ENCODE peak calls at places on chromosomes 12 and 14, in nine cellular contexts. D is ovary, I is B cell, V is testis, M is dorsolateral prefrontal cortex, L is GM13977, U is H9, K is A549, W is choroid plexus epithelial cell. Y is an unnamed sample.
A peak's percentile ranks its signal among the peaks of the same experiment; 100 is the strongest.

GRCh38 chr12:111529424-111530368 is 69.4 kb downstream of the ATXN2 start:
- DNase-seq in M (peak; percentile 40), W (peak; percentile 78), L (peak; percentile 81), D (peak; percentile 47), I (peak; percentile 77), K (peak; percentile 74), U (peak; percentile 79), V (no peak), Y (peak; percentile 17)

GRCh38 chr12:75672212-75672611 is 160.8 kb upstream of the KRR1 start:
- DNase-seq in D (no peak), I (no peak), V (no peak), L (no peak), K (no peak), W (no peak), M (no peak), U (no peak), Y (no peak)

GRCh38 chr12:32877670-32878459 is 18.7 kb downstream of the PKP2 start:
- DNase-seq in K (no peak), U (no peak), V (peak; percentile 44), M (no peak), I (no peak), D (no peak), L (no peak), W (peak; percentile 44), Y (no peak)

GRCh38 chr12:87127272-87127671 is 871.1 kb upstream of the MGAT4C start:
- DNase-seq in K (no peak), M (no peak), W (peak; percentile 73), I (no peak), U (no peak), L (no peak), V (no peak), D (no peak), Y (no peak)

GRCh38 chr12:62606654-62607053 is 140.0 kb downstream of the MON2 start:
- DNase-seq in V (no peak), M (no peak), I (no peak), K (peak; percentile 54), W (no peak), D (no peak), U (no peak), L (no peak), Y (no peak)

GRCh38 chr14:52834440-52834842 is 43.0 kb upstream of the GNPNAT1 start:
- DNase-seq in W (peak; percentile 95), K (peak; percentile 68), U (no peak), V (no peak), L (no peak), I (no peak), D (no peak), M (no peak), Y (no peak)

GRCh38 chr14:37594916-37595808 is at the start of the genes FOXA1 and TTC6:
- DNase-seq in W (no peak), I (no peak), V (peak; percentile 30), D (no peak), M (no peak), L (peak; percentile 65), U (peak; percentile 81), K (peak; percentile 83), Y (peak; percentile 78)

GRCh38 chr14:32078030-32078793 is 1.1 kb downstream of the ARHGAP5 start:
- DNase-seq in I (peak; percentile 53), D (peak; percentile 33), L (peak; percentile 22), K (peak; percentile 49), V (peak; percentile 71), M (no peak), W (peak; percentile 61), U (no peak), Y (no peak)

GRCh38 chr12:108752387-108752786 is 21.1 kb upstream of the CORO1C start:
- DNase-seq in W (no peak), I (no peak), L (no peak), M (no peak), V (no peak), K (no peak), D (no peak), U (peak; percentile 10), Y (no peak)

GRCh38 chr12:112182499-112182898 is 57.1 kb downstream of the TRAFD1 start:
- DNase-seq in I (no peak), W (peak; percentile 38), M (peak; percentile 90), U (no peak), L (peak; percentile 58), K (no peak), D (no peak), V (peak; percentile 55), Y (no peak)

GRCh38 chr14:101086926-101087325 is 183.4 kb upstream of the RTL1 start:
- DNase-seq in M (no peak), D (no peak), K (no peak), L (no peak), U (no peak), I (no peak), W (no peak), V (no peak), Y (no peak)

GRCh38 chr12:109949089-109949488 is 47.1 kb downstream of the GIT2 start:
- DNase-seq in D (no peak), W (peak; percentile 77), K (no peak), U (no peak), M (no peak), L (no peak), V (peak; percentile 26), I (no peak), Y (no peak)

GRCh38 chr12:66548338-66549049 is 130.4 kb downstream of the GRIP1 start:
- DNase-seq in I (peak; percentile 9), K (no peak), V (no peak), U (no peak), W (peak; percentile 34), L (no peak), M (no peak), D (no peak), Y (no peak)
- TF ChIP-seq CTCF in I (peak; percentile 40), K (no peak), V (no peak), U (peak; percentile 63), W (peak; percentile 43), L (peak; percentile 38), M (no peak), D (no peak), Y (peak; percentile 35)

DNA sequence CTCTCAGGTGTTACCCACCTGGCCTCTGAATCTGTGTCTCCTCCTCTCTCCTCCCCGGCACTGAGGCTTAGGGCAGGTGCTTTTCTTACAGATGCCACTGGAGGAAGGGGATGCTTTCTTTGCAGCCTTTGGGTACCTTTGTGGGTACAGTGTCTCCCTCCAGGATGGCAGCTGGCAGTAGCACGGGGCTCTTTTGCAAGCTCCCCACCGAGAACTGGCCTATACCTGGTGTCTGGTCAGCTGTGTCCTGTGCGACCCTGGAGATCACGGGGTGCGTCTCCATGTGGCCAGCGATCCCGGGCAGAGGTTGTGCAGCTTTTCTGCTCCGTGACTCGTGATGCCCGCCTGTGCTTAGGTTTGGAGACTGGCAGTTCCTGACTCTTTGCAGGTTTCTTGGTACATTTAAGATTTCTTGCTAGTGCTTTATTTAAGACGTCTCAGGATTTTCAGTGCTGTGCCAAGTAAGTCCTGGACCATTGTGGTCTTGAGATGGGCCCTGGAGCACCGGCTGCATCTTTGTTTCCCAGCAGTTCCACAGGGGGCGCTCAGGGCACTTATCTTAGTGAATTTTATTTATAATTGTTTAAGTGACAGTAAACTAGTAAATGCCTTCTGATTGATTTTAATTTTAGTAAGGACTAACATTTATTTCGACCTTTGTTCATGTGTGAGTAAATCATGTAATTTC is 68.9 kb downstream of the DDX51 start:
- DNase-seq in W (peak; percentile 20), L (no peak), U (no peak), V (peak; percentile 14), K (no peak), M (no peak), I (no peak), D (no peak), Y (no peak)
- TF ChIP-seq CTCF in W (peak; percentile 52), L (peak; percentile 19), U (peak; percentile 71), V (no peak), K (peak; percentile 44), M (no peak), I (peak; percentile 15), D (no peak), Y (peak; percentile 36)

DNA sequence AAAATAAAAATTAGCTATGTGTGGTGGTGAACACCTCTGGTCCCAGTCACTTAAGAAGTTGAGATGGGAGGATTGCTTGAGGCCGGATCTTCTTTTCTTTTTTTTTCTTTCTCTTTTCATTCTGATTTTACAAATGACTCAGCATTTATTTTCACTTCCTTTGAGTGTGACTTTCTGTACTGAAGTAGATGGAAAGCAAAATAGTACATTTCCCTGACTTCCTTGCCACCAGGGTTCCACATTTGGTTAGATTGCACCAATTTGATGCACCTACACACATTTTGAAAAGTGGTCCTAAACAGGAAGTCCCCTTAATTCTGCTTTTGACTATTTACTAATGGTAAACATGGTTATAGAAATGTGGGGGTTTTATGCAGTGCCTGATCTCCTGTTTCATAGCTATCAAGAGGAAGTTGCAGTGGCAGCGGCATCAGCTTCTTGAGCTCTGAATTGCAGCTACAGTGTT is 13.0 kb upstream of the LEMD3 start:
- DNase-seq in I (peak; percentile 30), V (no peak), L (peak; percentile 43), K (no peak), W (peak; percentile 22), D (no peak), U (no peak), M (no peak), Y (no peak)
- TF ChIP-seq CTCF in I (no peak), V (no peak), L (no peak), K (no peak), W (no peak), D (no peak), U (no peak), M (no peak), Y (no peak)

GRCh38 chr14:30266290-30266689 is 292.7 kb upstream of the G2E3 start:
- DNase-seq in V (no peak), U (no peak), L (no peak), D (no peak), W (no peak), M (no peak), I (no peak), K (no peak), Y (no peak)

GRCh38 chr14:30273564-30273880 is 285.4 kb upstream of the G2E3 start:
- DNase-seq in M (no peak), W (no peak), D (no peak), K (no peak), L (no peak), V (peak; percentile 77), I (no peak), U (no peak), Y (no peak)

GRCh38 chr14:30272848-30273563 is 286.0 kb upstream of the G2E3 start:
- DNase-seq in M (peak; percentile 33), K (no peak), I (no peak), W (no peak), V (peak; percentile 33), L (no peak), D (no peak), U (no peak), Y (no peak)

GRCh38 chr14:30267141-30267540 is 291.8 kb upstream of the G2E3 start:
- DNase-seq in D (no peak), K (no peak), V (no peak), I (no peak), W (peak; percentile 41), L (no peak), U (no peak), M (no peak), Y (no peak)

GRCh38 chr14:30270200-30271161 is 288.5 kb upstream of the G2E3 start:
- DNase-seq in V (peak; percentile 94), L (peak; percentile 29), K (peak; percentile 78), M (peak; percentile 82), U (peak; percentile 94), W (peak; percentile 92), D (peak; percentile 58), I (peak; percentile 41), Y (peak; percentile 76)
- TF ChIP-seq CTCF in V (peak; percentile 81), L (peak; percentile 90), K (peak; percentile 68), M (peak; percentile 80), U (peak; percentile 97), W (peak; percentile 98), D (no peak), I (peak; percentile 77), Y (peak; percentile 96)